ENCODE peak calls at places on chromosomes 5 and 9, in ten cellular contexts. L is neural progenitor cell; J is uterus; H is body of pancreas; X is dorsolateral prefrontal cortex; N is GM23248; D is CD8-positive, alpha-beta T cell; R is tibial artery; W is aorta; Q is brain microvascular endothelial cell. T is an unnamed sample.

GRCh38 chr9:21890696-21891095 is 88.3 kb downstream of the MTAP start:
- DNase-seq in Q (no peak), J (no peak), N (no peak), L (no peak), R (no peak), H (no peak), D (no peak), W (no peak), X (no peak), T (no peak)

GRCh38 chr9:81619353-81620008 is 69.9 kb downstream of the TLE1 start:
- DNase-seq in W (no peak), J (no peak), D (no peak), X (no peak), N (peak), L (no peak), H (no peak), R (no peak), Q (peak), T (no peak)

GRCh38 chr9:123339666-123340414 is 16.2 kb upstream of the CRB2 start:
- DNase-seq in L (no peak), H (no peak), J (no peak), D (peak), R (no peak), W (no peak), X (no peak), N (no peak), Q (no peak), T (no peak)

GRCh38 chr5:9832921-9833320 is 202.8 kb upstream of the TAS2R1 start:
- DNase-seq in D (no peak), W (no peak), L (peak), X (no peak), N (no peak), H (no peak), J (no peak), R (no peak), Q (no peak), T (no peak)

GRCh38 chr9:14349818-14350333 is 35.9 kb upstream of the NFIB start:
- DNase-seq in D (no peak), J (no peak), H (no peak), N (no peak), W (no peak), L (peak), X (no peak), R (no peak), Q (no peak), T (no peak)

GRCh38 chr9:127578952-127579853 is 32.9 kb upstream of the STXBP1 start:
- DNase-seq in Q (peak), N (peak), X (peak), W (peak), D (peak), H (peak), R (peak), L (peak), J (peak), T (peak)

GRCh38 chr5:96794757-96795156 is 13.0 kb downstream of the ERAP1 start:
- DNase-seq in H (no peak), D (peak), J (no peak), X (no peak), R (no peak), L (no peak), N (no peak), Q (no peak), W (no peak), T (no peak)

GRCh38 chr9:136939996-136940525 is 4.5 kb downstream of the FBXW5 start:
- DNase-seq in L (no peak), J (no peak), N (no peak), W (peak), D (no peak), X (peak), R (peak), Q (no peak), H (peak), T (peak)

GRCh38 chr9:10242255-10242654 is 370.5 kb downstream of the PTPRD start:
- DNase-seq in H (no peak), W (no peak), N (no peak), X (no peak), Q (no peak), L (no peak), D (no peak), J (no peak), R (no peak), T (no peak)

GRCh38 chr5:173028811-173029327 is 27.3 kb upstream of the CREBRF start:
- DNase-seq in H (no peak), N (no peak), X (no peak), R (no peak), Q (no peak), L (no peak), J (no peak), W (no peak), D (no peak), T (no peak)

GRCh38 chr9:121122450-121123032 is 47.8 kb downstream of the CNTRL start:
- DNase-seq in R (no peak), J (no peak), Q (no peak), X (no peak), D (peak), N (peak), L (no peak), W (no peak), H (no peak), T (no peak)

GRCh38 chr5:109805472-109805871 is 115.7 kb downstream of the MAN2A1 start:
- DNase-seq in L (peak), J (no peak), W (no peak), X (no peak), H (no peak), N (no peak), R (no peak), Q (peak), D (no peak), T (no peak)

GRCh38 chr5:133531178-133531577 is 81.2 kb downstream of the FSTL4 start:
- DNase-seq in R (no peak), J (no peak), X (no peak), L (no peak), H (no peak), Q (no peak), D (no peak), W (no peak), N (no peak), T (no peak)

GRCh38 chr5:145294321-145294720 is 540.8 kb downstream of the PRELID2 start:
- DNase-seq in N (peak), W (no peak), H (no peak), R (no peak), J (no peak), Q (no peak), L (no peak), X (no peak), D (no peak), T (no peak)

GRCh38 chr5:170632985-170633234 is 129.1 kb downstream of the KCNIP1 start:
- DNase-seq in N (no peak), W (peak), H (peak), X (peak), L (peak), R (peak), Q (no peak), J (peak), D (peak), T (no peak)

DNA sequence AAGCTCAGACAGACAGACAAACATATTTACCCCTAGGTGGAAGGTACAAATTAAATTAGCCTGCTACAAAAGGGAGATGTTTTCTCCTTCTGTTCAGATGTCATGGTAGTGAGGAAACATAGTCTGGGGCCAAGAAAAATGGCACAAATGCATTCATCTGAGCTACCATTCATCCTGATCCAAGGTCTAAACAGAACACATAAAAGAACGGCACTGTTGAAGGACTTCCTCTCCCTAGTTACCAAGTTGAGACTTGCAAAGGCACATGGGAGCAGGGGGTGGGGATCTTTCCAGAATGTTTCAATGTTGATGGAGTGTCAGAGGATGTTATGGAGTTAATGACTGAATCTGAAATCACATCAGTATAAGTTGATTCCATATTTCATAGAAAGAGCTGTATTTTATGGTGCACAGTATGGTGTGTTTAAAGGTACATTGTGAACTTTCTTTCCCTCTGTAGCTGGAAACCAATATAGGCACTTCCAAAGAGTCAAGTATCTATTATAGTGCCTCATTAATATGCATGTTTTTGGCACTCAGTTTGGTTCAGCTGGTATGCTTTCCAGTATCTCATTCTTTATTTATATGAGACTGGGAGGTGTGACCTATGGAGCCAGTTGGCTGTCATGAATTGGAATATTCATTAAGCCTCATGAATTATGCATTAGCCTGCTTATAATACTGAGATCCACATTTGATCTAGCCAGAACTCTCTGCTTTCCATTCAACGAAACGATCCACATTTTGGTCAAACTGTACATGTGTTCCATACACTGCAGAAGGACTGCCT is 603.1 kb downstream of the NR2F1-AS1 start:
- DNase-seq in H (no peak), X (no peak), J (no peak), R (no peak), W (no peak), N (no peak), L (no peak), D (no peak), Q (no peak), T (no peak)
- H3K4me3 ChIP-seq in H (no peak), X (no peak), J (no peak), R (no peak), W (no peak), N (no peak), L (no peak), D (no peak), Q (no peak), T (no peak)

GRCh38 chr5:3597002-3597726 is 1.5 kb downstream of the IRX1 start:
- DNase-seq in H (no peak), L (peak), N (peak), Q (no peak), R (no peak), W (no peak), D (no peak), X (no peak), J (no peak), T (no peak)

GRCh38 chr5:3595102-3595961 is at the start of gene IRX1:
- DNase-seq in R (no peak), N (peak), Q (no peak), H (no peak), J (no peak), L (peak), X (no peak), W (no peak), D (no peak), T (no peak)

GRCh38 chr5:3594514-3595101 is 1.0 kb upstream of the IRX1 start:
- DNase-seq in W (no peak), N (peak), X (no peak), L (peak), H (no peak), R (peak), J (no peak), Q (no peak), D (no peak), T (no peak)

GRCh38 chr5:3597727-3598082 is 2.1 kb downstream of the IRX1 start:
- DNase-seq in D (no peak), H (no peak), W (no peak), N (peak), J (no peak), X (no peak), R (no peak), L (no peak), Q (no peak), T (no peak)

GRCh38 chr5:3596261-3596825 is 711 bp downstream of the IRX1 start:
- DNase-seq in W (no peak), H (no peak), J (no peak), Q (no peak), N (peak), D (no peak), X (no peak), R (no peak), L (peak), T (no peak)
- H3K4me3 ChIP-seq in W (peak), H (no peak), J (no peak), Q (peak), N (peak), D (no peak), X (no peak), R (peak), L (peak), T (peak)

DNA sequence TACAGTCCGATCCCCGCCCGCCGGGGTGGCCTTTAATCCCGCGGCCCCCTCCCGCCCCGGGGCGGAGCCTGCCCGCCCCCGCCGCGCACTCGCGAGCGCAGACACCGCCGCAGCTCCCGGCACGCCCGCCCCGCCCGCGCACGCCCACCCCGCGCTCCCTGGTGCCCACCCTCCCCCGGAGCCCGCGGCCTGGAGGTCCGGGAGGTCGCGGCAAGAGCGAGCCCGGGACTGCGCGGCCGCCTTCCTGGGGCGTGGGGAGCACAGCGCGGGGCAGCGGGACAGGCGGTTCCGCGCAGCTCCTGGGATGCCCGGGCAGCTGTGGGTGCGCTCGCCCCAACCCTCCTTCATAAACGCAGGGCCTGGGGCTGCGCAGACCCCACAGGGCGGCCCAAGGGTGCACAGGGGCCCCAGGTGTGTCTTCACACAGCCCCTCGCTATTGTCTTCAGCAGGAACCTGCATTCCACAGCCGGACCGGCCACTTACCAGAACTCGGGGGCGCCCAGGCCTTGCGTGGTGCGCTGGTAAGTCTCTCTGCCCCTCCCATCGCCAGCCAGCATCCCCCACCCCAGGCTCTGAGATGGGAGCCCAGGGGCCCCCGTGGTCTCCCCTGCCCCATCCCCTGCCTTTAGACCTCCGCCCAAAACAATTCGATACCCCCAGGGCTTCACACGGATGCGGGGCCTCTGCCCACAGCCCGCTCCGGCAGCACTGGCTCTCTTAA is at the start of gene SLC9A3:
- DNase-seq in Q (no peak), N (no peak), X (no peak), D (no peak), L (no peak), H (no peak), W (no peak), R (no peak), J (no peak), T (no peak)
- H3K4me3 ChIP-seq in Q (no peak), N (peak), X (peak), D (no peak), L (peak), H (no peak), W (no peak), R (peak), J (no peak), T (no peak)

DNA sequence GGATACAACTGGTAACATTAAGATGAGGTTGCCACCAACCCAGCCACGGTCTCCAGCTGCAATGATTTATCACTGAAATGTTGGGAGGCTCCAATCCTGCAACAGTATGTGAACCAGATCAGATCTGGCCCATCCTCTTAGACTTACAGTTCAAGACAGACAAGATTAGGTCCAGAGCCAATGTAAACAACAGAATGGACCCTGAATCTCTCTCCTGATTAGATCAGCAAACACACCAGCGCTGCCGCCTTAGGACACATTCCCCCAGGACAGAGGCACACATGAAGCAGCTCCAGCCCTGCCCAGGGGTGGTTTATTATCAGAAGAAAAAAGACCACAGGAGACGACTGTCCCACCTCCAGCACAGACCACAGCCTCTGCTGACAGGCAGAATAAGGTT is 82.1 kb downstream of the SLIT3 start:
- DNase-seq in H (no peak), D (no peak), L (no peak), N (no peak), J (no peak), R (no peak), Q (no peak), X (no peak), W (no peak), T (no peak)
- H3K4me3 ChIP-seq in H (no peak), D (no peak), L (no peak), N (no peak), J (no peak), R (no peak), Q (no peak), X (no peak), W (no peak), T (no peak)

GRCh38 chr5:127072861-127073846 is at the start of gene C5orf63:
- DNase-seq in L (no peak), X (no peak), W (peak), H (peak), J (peak), D (peak), Q (no peak), N (peak), R (peak), T (no peak)
- H3K4me3 ChIP-seq in L (no peak), X (peak), W (peak), H (peak), J (peak), D (peak), Q (peak), N (peak), R (peak), T (peak)

DNA sequence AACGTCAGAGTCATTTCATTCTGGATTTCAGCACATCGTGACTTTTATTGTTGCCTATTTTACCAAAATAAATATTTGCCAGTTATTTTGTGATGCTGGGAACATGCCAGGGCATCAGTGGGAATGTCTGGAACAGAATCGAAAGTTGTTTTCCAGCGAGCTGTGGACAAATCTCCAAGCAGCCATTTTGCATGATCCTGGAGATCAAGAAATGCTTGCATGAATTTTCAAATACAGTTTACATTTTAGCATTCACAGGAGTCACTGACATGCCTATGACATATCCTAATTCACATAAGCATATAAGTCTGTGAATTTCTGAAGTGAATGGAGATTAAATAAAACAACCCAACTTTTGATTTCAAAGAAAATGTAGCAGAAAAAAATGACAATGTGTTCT is 119.4 kb downstream of the VCAN start:
- DNase-seq in N (peak), J (no peak), D (no peak), H (no peak), R (no peak), W (no peak), X (no peak), L (no peak), Q (no peak), T (no peak)
- H3K4me3 ChIP-seq in N (peak), J (no peak), D (no peak), H (no peak), R (peak), W (no peak), X (no peak), L (no peak), Q (no peak), T (no peak)

DNA sequence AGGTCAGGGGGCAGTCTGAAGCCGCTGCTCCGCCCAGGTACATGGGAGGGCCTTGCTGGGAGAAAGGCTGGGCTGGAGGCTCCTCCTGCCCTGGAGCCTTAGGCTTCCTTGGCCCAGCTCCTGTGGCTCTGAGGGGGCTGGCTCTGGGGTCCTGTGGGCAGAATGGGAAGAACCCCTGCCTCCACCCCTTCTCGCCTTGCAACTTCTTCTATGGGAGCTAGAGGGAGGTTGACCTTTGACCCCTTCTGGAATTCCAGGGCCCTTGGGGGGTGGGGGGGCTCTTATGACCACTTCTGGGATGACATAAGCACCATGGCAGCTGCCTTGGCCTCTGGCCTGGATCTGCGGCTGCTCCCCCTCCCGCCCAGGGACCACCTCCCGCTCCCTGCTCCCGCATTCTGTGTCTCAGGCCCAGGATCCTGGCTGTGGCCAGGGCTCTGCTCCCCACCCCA is 32.2 kb downstream of the IER5L start:
- DNase-seq in H (no peak), N (peak), D (no peak), J (peak), X (no peak), Q (peak), L (peak), W (peak), R (no peak), T (peak)
- H3K4me3 ChIP-seq in H (no peak), N (no peak), D (no peak), J (no peak), X (no peak), Q (no peak), L (no peak), W (no peak), R (no peak), T (no peak)